ENCODE peak calls at places on chromosomes 1 and 21, in seven cellular contexts. Y, J, W, T, U, Q and D are unnamed samples.

GRCh38 chr1:96234299-96234698 is 487.3 kb upstream of the PTBP2 start:
- DNase-seq in J (no peak), Q (peak; percentile 81), T (peak; percentile 10), Y (no peak), U (peak; percentile 52), W (peak; percentile 38), D (peak; percentile 17)

GRCh38 chr1:202659974-202660373 is 50.3 kb downstream of the SYT2 start:
- DNase-seq in Q (no peak), U (no peak), Y (no peak), J (no peak), T (no peak), W (no peak), D (no peak)

GRCh38 chr21:38440746-38441145 is 57.5 kb downstream of the ERG start:
- DNase-seq in Y (no peak), U (no peak), T (no peak), Q (peak; percentile 97), W (no peak), J (no peak), D (no peak)

GRCh38 chr1:247210062-247210385 is 38.2 kb upstream of the ZNF124 start:
- DNase-seq in T (no peak), W (no peak), Q (peak; percentile 35), J (no peak), U (no peak), Y (no peak), D (no peak)

GRCh38 chr1:201696217-201696761 is 132.7 kb upstream of the IPO9 start:
- DNase-seq in Q (peak; percentile 95), J (peak; percentile 57), U (peak; percentile 92), T (peak; percentile 89), Y (no peak), W (peak; percentile 89), D (peak; percentile 96)

GRCh38 chr1:192588546-192588945 is 13.0 kb downstream of the RGS1 start:
- DNase-seq in Q (peak; percentile 80), Y (no peak), W (no peak), U (no peak), J (no peak), T (no peak), D (no peak)

GRCh38 chr1:19557609-19558051 is 72.3 kb upstream of the CAPZB start:
- DNase-seq in Q (peak; percentile 39), U (no peak), W (no peak), J (no peak), T (no peak), Y (no peak), D (no peak)

GRCh38 chr1:64474639-64475038 is 4.7 kb downstream of the CACHD1 start:
- DNase-seq in J (no peak), Q (peak; percentile 8), T (peak; percentile 66), Y (no peak), U (no peak), W (peak; percentile 58), D (peak; percentile 53)

GRCh38 chr1:40132383-40133121 is 28.6 kb upstream of the RLF start:
- DNase-seq in W (peak; percentile 22), Y (no peak), T (no peak), J (no peak), U (peak; percentile 67), Q (peak; percentile 20), D (no peak)

GRCh38 chr1:227372662-227373061 is 54.4 kb upstream of the CDC42BPA start:
- DNase-seq in T (no peak), W (peak; percentile 35), Q (peak; percentile 68), J (no peak), U (no peak), Y (no peak), D (no peak)

GRCh38 chr1:149844096-149844495 is 55.3 kb upstream of the BOLA1 start:
- DNase-seq in Q (peak; percentile 75), J (no peak), W (no peak), T (no peak), U (no peak), Y (no peak), D (no peak)

GRCh38 chr1:202498542-202498941 is 150.0 kb downstream of the PPP1R12B start:
- DNase-seq in T (no peak), W (no peak), U (no peak), J (no peak), Q (no peak), Y (no peak), D (no peak)

GRCh38 chr1:77281491-77282186 is at the start of gene AK5:
- DNase-seq in Q (peak; percentile 67), Y (peak; percentile 22), J (no peak), T (peak; percentile 32), U (peak; percentile 91), W (peak; percentile 51), D (no peak)

GRCh38 chr1:18581420-18581880 is 49.2 kb upstream of the PAX7 start:
- DNase-seq in W (no peak), Y (no peak), T (peak; percentile 23), Q (no peak), U (peak; percentile 86), J (no peak), D (no peak)

GRCh38 chr21:31460985-31461384 is 116.9 kb upstream of the TIAM1 start:
- DNase-seq in Y (no peak), Q (no peak), U (no peak), W (no peak), T (no peak), J (no peak), D (no peak)

GRCh38 chr1:147815503-147815902 is 55.1 kb upstream of the GJA5 start:
- DNase-seq in U (no peak), Q (no peak), J (no peak), W (no peak), Y (no peak), T (no peak), D (no peak)

GRCh38 chr1:966603-967295 is 467 bp downstream of the PLEKHN1 start:
- DNase-seq in U (no peak), Q (peak; percentile 66), W (peak; percentile 82), J (no peak), T (peak; percentile 71), Y (peak; percentile 64), D (no peak)

GRCh38 chr1:237717121-237717520 is 173.6 kb downstream of the ZP4 start:
- DNase-seq in U (no peak), Q (no peak), W (no peak), Y (no peak), J (no peak), T (no peak), D (no peak)

GRCh38 chr1:2198571-2198970 is 4.0 kb upstream of the FAAP20 start:
- DNase-seq in T (peak; percentile 31), W (no peak), Y (no peak), J (no peak), U (no peak), Q (no peak), D (no peak)

GRCh38 chr21:16913010-16913409 is 599.8 kb upstream of the CXADR start:
- DNase-seq in J (no peak), T (no peak), W (no peak), Q (no peak), Y (no peak), U (no peak), D (no peak)

GRCh38 chr1:205062319-205062718 is 19.3 kb downstream of the CNTN2 start:
- DNase-seq in J (no peak), Y (no peak), T (no peak), Q (no peak), W (no peak), U (peak; percentile 59), D (no peak)

GRCh38 chr1:207995576-207995975 is 84.7 kb upstream of the CD34 start:
- DNase-seq in W (no peak), Y (no peak), Q (no peak), U (no peak), J (no peak), T (no peak), D (no peak)

GRCh38 chr1:19676438-19676922 is 11.8 kb downstream of the HTR6 start:
- DNase-seq in Y (no peak), Q (peak; percentile 64), W (peak; percentile 83), U (no peak), J (peak; percentile 26), T (peak; percentile 63), D (peak; percentile 19)

GRCh38 chr1:149942207-149942606 is 5.5 kb upstream of the MTMR11 start:
- DNase-seq in J (no peak), T (no peak), W (no peak), Q (peak; percentile 29), U (no peak), Y (no peak), D (no peak)

GRCh38 chr1:161792740-161793139 is 26.6 kb downstream of the ATF6 start:
- DNase-seq in Y (no peak), T (no peak), U (no peak), W (no peak), J (no peak), Q (peak; percentile 88), D (no peak)

GRCh38 chr1:245971711-245972085 is 535.4 kb downstream of the SMYD3 start:
- DNase-seq in W (no peak), T (no peak), Q (peak; percentile 78), U (no peak), Y (no peak), J (no peak), D (no peak)

GRCh38 chr1:223844962-223845809 is 561 bp downstream of the TP53BP2 start:
- DNase-seq in T (no peak), J (no peak), W (peak; percentile 68), U (no peak), Y (peak; percentile 63), Q (peak; percentile 68), D (peak; percentile 43)

GRCh38 chr1:11567244-11568065 is 86.8 kb downstream of the FBXO2 start:
- DNase-seq in J (no peak), U (no peak), W (no peak), Y (no peak), T (no peak), Q (no peak), D (no peak)

GRCh38 chr1:207698822-207699483 is 52.9 kb upstream of the CD46 start:
- DNase-seq in W (peak; percentile 45), J (no peak), T (peak; percentile 31), Q (peak; percentile 41), Y (no peak), U (peak; percentile 77), D (no peak)

GRCh38 chr21:42199488-42200463 is 19.2 kb upstream of the ABCG1 start:
- DNase-seq in W (no peak), Q (peak; percentile 44), Y (no peak), J (no peak), T (no peak), U (no peak), D (no peak)

GRCh38 chr1:27292111-27292510 is 29.9 kb upstream of the TMEM222 start:
- DNase-seq in T (no peak), U (no peak), Q (peak; percentile 40), J (no peak), W (no peak), Y (no peak), D (no peak)

GRCh38 chr21:44930543-44930981 is 9.3 kb upstream of the SLX9 start:
- DNase-seq in J (no peak), Q (no peak), U (peak; percentile 55), W (peak; percentile 59), T (peak; percentile 48), Y (no peak), D (no peak)

GRCh38 chr1:159827549-159827948 is 876 bp downstream of the SLAMF8 start:
- DNase-seq in Y (no peak), Q (no peak), T (no peak), J (no peak), U (no peak), W (no peak), D (no peak)

GRCh38 chr1:114453361-114453784 is 57.6 kb downstream of the TRIM33 start:
- DNase-seq in Q (no peak), T (no peak), J (no peak), W (no peak), Y (no peak), U (no peak), D (no peak)

GRCh38 chr1:22958556-22958955 is 14.1 kb downstream of the LACTBL1 start:
- DNase-seq in Y (no peak), W (no peak), Q (no peak), U (no peak), T (no peak), J (no peak), D (no peak)

GRCh38 chr1:40650075-40650474 is 15.4 kb downstream of the RIMS3 start:
- DNase-seq in U (no peak), W (no peak), Y (no peak), T (no peak), J (no peak), Q (no peak), D (no peak)

GRCh38 chr1:196029410-196029809 is 578.8 kb downstream of the KCNT2 start:
- DNase-seq in W (no peak), T (no peak), Q (no peak), Y (no peak), J (no peak), U (no peak), D (no peak)

GRCh38 chr1:111769517-111770146 is 13.9 kb downstream of the DDX20 start:
- DNase-seq in T (no peak), Y (no peak), Q (peak; percentile 54), J (no peak), U (no peak), W (no peak), D (peak; percentile 45)